ENCODE peak calls at places on chromosomes 13 and 19, in seven cellular contexts. J is hepatocyte; G is AG09319; P is fibroblast of pulmonary artery; K is AG04450; Z is CD4-positive, alpha-beta T cell; R is brain microvascular endothelial cell. V is an unnamed sample.

GRCh38 chr13:31824705-31825512 is 85.6 kb downstream of the RXFP2 start:
- DNase-seq in K (no peak), R (peak), G (no peak), J (no peak), Z (no peak), P (peak), V (no peak)

GRCh38 chr19:4009990-4010807 is 2.7 kb downstream of the PIAS4 start:
- DNase-seq in Z (no peak), G (no peak), K (no peak), P (no peak), J (peak), R (no peak), V (no peak)

GRCh38 chr19:33806434-33806881 is 9.8 kb downstream of the KCTD15 start:
- DNase-seq in G (no peak), Z (no peak), R (no peak), J (no peak), K (no peak), P (no peak), V (no peak)

GRCh38 chr19:54168174-54168917 is 4.6 kb downstream of the TMC4 start:
- DNase-seq in R (peak), J (peak), Z (peak), G (peak), P (peak), K (no peak), V (peak)

GRCh38 chr19:45097776-45098520 is 5.0 kb downstream of the PPP1R37 start:
- DNase-seq in K (peak), J (peak), R (peak), P (peak), Z (no peak), G (peak), V (no peak)

GRCh38 chr19:29093553-29093908 is 119.4 kb downstream of the UQCRFS1 start:
- DNase-seq in Z (no peak), G (no peak), J (no peak), K (no peak), R (no peak), P (no peak), V (no peak)

GRCh38 chr13:109833071-109833470 is 46.7 kb upstream of the IRS2 start:
- DNase-seq in P (no peak), Z (no peak), G (no peak), J (no peak), K (no peak), R (no peak), V (no peak)

GRCh38 chr13:51728972-51729371 is 75.0 kb downstream of the DHRS12 start:
- DNase-seq in K (peak), R (peak), P (peak), Z (no peak), J (no peak), G (peak), V (no peak)

GRCh38 chr13:44306401-44307192 is 67.0 kb upstream of the SERP2 start:
- DNase-seq in K (peak), Z (no peak), J (peak), G (peak), R (peak), P (peak), V (no peak)

GRCh38 chr13:75368167-75368566 is 113.8 kb downstream of the TBC1D4 start:
- DNase-seq in G (peak), J (peak), Z (no peak), K (peak), R (peak), P (peak), V (no peak)

GRCh38 chr19:13909430-13909829 is 3.4 kb downstream of the CC2D1A start:
- DNase-seq in K (no peak), Z (no peak), R (no peak), G (no peak), J (no peak), P (no peak), V (no peak)

GRCh38 chr19:31314156-31314555 is 35.1 kb downstream of the TSHZ3 start:
- DNase-seq in Z (no peak), P (no peak), K (no peak), G (no peak), R (no peak), J (no peak), V (no peak)

GRCh38 chr13:46543307-46543706 is 9.7 kb upstream of the LRCH1 start:
- DNase-seq in Z (no peak), J (no peak), K (no peak), R (no peak), G (no peak), P (no peak), V (no peak)

GRCh38 chr13:72194531-72194930 is 327.5 kb upstream of the DACH1 start:
- DNase-seq in J (peak), P (no peak), K (no peak), Z (no peak), R (no peak), G (no peak), V (no peak)

GRCh38 chr19:44582581-44583265 is 30.6 kb upstream of the IGSF23 start:
- DNase-seq in Z (no peak), R (no peak), P (peak), G (no peak), K (no peak), J (no peak), V (no peak)

GRCh38 chr13:33931397-33931987 is 113.5 kb downstream of the RFC3 start:
- DNase-seq in G (no peak), Z (no peak), R (peak), J (peak), K (no peak), P (peak), V (no peak)

GRCh38 chr19:13794752-13795589 is at the start of gene ZSWIM4:
- DNase-seq in R (peak), Z (peak), P (peak), K (peak), J (peak), G (peak), V (peak)

GRCh38 chr13:27170221-27170520 is 1.4 kb downstream of the USP12 start:
- DNase-seq in J (no peak), K (no peak), R (peak), Z (no peak), G (no peak), P (peak), V (no peak)

GRCh38 chr13:66200555-66200954 is 1029.6 kb downstream of the PCDH9 start:
- DNase-seq in J (no peak), G (no peak), P (peak), R (peak), Z (no peak), K (no peak), V (no peak)
- TF ChIP-seq CTCF in J (peak), G (no peak), P (peak), R (peak), Z (no peak), K (no peak), V (no peak)

GRCh38 chr13:50127017-50127725 is 111.9 kb downstream of the KCNRG start:
- DNase-seq in P (peak), R (no peak), K (no peak), J (peak), G (no peak), Z (peak), V (peak)
- TF ChIP-seq CTCF in P (no peak), R (peak), K (no peak), J (no peak), G (no peak), Z (no peak), V (no peak)

DNA sequence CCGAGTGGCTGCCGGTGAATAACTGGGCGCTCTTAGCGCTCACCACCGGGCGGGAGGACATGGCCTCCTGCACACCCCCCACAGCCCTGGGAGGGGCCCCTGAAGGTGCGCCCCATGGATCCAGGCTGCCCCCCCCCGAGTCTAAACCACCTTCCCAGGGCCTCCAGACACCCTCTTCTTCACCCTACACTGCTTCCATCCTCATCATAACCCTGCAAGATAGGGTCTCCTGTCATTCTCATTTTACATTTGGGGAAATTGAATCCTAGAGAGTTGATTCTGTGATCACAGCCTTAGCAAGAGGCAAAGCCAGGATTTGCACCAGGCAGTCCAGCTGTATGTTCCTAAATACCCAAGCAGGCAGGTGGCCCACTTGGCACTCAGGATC is 110.8 kb downstream of the PTPRS start:
- DNase-seq in G (no peak), K (no peak), J (no peak), P (no peak), R (no peak), Z (no peak), V (no peak)
- TF ChIP-seq CTCF in G (no peak), K (no peak), J (no peak), P (no peak), R (no peak), Z (no peak), V (no peak)

DNA sequence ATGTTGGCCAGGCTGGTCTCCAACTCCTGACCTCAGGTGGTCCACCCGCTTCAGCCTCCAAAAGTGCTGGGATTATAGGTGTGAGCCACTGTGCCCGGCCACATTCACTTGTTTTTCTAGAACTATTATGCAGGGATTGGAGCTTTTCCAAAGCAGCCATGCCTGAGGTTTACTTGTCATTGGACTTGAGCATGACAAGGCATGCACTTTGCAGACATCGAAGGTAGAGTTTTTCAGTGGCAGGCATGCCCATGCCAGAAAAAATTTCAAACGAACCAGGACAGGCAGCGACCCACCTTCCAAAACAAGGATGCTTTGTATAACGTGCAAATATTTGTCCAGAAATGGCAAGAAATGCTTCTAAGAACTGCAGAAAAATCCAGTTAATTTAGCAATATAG is 17.7 kb downstream of the PNMA8A start:
- DNase-seq in R (no peak), J (no peak), Z (no peak), K (no peak), P (no peak), G (no peak), V (no peak)
- TF ChIP-seq CTCF in R (no peak), J (no peak), Z (no peak), K (no peak), P (no peak), G (no peak), V (no peak)

DNA sequence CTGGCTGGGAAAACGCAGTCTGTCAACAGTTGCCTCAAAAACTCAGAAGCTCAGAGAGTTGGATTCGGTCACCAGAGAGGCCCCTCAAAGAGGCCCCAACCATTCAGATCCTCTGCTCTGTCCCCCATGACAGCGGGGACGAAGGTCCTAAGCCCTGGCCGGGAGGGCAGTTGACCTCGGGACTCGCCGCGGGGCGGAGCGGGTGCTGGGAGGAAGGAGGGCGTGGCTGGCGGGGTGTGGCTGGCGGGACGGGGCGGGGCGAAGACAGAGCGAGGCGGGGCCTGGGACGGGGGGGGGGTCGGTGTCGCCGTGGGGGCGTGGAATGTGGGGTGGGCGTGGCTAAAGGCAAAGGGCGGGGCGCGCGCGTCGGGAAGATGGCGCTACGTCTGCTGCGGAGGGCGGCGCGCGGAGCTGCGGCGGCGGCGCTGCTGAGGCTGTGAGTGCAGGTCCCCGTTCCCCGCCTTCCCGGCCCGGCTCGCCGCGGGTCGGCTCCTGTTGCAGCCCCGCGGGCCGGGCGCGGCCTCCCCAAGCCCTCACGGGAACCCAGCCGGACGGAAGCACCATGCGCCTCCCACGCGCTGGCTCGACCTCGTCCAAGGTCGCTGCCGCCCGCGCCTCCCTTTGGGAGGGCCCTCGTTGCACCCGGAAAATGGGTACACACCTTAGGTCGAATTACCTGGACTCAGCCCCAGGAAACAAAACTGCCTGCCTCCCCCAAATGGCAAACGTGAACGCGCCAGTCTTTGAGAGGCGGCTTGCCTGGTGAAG is 105.2 kb downstream of the TM9SF2 start:
- DNase-seq in J (peak), G (peak), Z (peak), K (peak), P (peak), R (peak), V (peak)
- TF ChIP-seq CTCF in J (no peak), G (no peak), Z (peak), K (no peak), P (no peak), R (no peak), V (no peak)